ENCODE peak calls at places on chromosomes 4 and X, in eight cellular contexts. One of them, this sample, is unnamed.

GRCh38 chr4:82839624-82840023 is 41.0 kb upstream of the SCD5 start:
- DNase-seq in tibial artery: no peak
- DNase-seq in lung: no peak
- DNase-seq in A549: no peak
- DNase-seq in esophagus squamous epithelium: no peak
- DNase-seq in left ventricle myocardium inferior: no peak
- DNase-seq in foreskin keratinocyte: no peak
- DNase-seq in right lobe of liver: no peak
- DNase-seq in this sample: no peak

GRCh38 chrX:80876877-80877276 is 67.2 kb upstream of the BRWD3 start:
- DNase-seq in tibial artery: no peak
- DNase-seq in lung: no peak
- DNase-seq in A549: peak; percentile 45
- DNase-seq in esophagus squamous epithelium: no peak
- DNase-seq in left ventricle myocardium inferior: no peak
- DNase-seq in foreskin keratinocyte: peak; percentile 0
- DNase-seq in right lobe of liver: no peak
- DNase-seq in this sample: peak; percentile 0

GRCh38 chrX:44953734-44954502 is 80.9 kb downstream of the KDM6A start:
- DNase-seq in tibial artery: no peak
- DNase-seq in lung: peak; percentile 35
- DNase-seq in A549: no peak
- DNase-seq in esophagus squamous epithelium: no peak
- DNase-seq in left ventricle myocardium inferior: no peak
- DNase-seq in foreskin keratinocyte: no peak
- DNase-seq in right lobe of liver: no peak
- DNase-seq in this sample: no peak

GRCh38 chrX:38347136-38347535 is 5.3 kb upstream of the OTC start:
- DNase-seq in tibial artery: no peak
- DNase-seq in lung: no peak
- DNase-seq in A549: peak; percentile 26
- DNase-seq in esophagus squamous epithelium: no peak
- DNase-seq in left ventricle myocardium inferior: no peak
- DNase-seq in foreskin keratinocyte: peak; percentile 36
- DNase-seq in right lobe of liver: no peak
- DNase-seq in this sample: no peak

GRCh38 chr4:2939383-2940243 is 23.6 kb downstream of the NOP14 start:
- DNase-seq in tibial artery: peak; percentile 54
- DNase-seq in lung: peak; percentile 26
- DNase-seq in A549: no peak
- DNase-seq in esophagus squamous epithelium: no peak
- DNase-seq in left ventricle myocardium inferior: peak; percentile 2
- DNase-seq in foreskin keratinocyte: no peak
- DNase-seq in right lobe of liver: peak; percentile 43
- DNase-seq in this sample: no peak

GRCh38 chr4:56803473-56803872 is 18.0 kb downstream of the SPINK2 start:
- DNase-seq in tibial artery: no peak
- DNase-seq in lung: no peak
- DNase-seq in A549: no peak
- DNase-seq in esophagus squamous epithelium: no peak
- DNase-seq in left ventricle myocardium inferior: no peak
- DNase-seq in foreskin keratinocyte: peak; percentile 18
- DNase-seq in right lobe of liver: no peak
- DNase-seq in this sample: no peak

GRCh38 chr4:140296335-140296753 is 77.1 kb upstream of the SCOC start:
- DNase-seq in tibial artery: peak; percentile 87
- DNase-seq in lung: peak; percentile 32
- DNase-seq in A549: peak; percentile 17
- DNase-seq in esophagus squamous epithelium: peak; percentile 2
- DNase-seq in left ventricle myocardium inferior: peak; percentile 51
- DNase-seq in foreskin keratinocyte: peak; percentile 42
- DNase-seq in right lobe of liver: no peak
- DNase-seq in this sample: peak; percentile 42

GRCh38 chr4:42915484-42915883 is 23.0 kb downstream of the GRXCR1 start:
- DNase-seq in tibial artery: no peak
- DNase-seq in lung: no peak
- DNase-seq in A549: no peak
- DNase-seq in esophagus squamous epithelium: no peak
- DNase-seq in left ventricle myocardium inferior: no peak
- DNase-seq in foreskin keratinocyte: peak; percentile 62
- DNase-seq in right lobe of liver: no peak
- DNase-seq in this sample: peak; percentile 79

GRCh38 chr4:67575889-67576329 is 17.4 kb downstream of the STAP1 start:
- DNase-seq in tibial artery: no peak
- DNase-seq in lung: no peak
- DNase-seq in A549: no peak
- DNase-seq in esophagus squamous epithelium: no peak
- DNase-seq in left ventricle myocardium inferior: no peak
- DNase-seq in foreskin keratinocyte: no peak
- DNase-seq in right lobe of liver: no peak
- DNase-seq in this sample: no peak
- H3K27ac ChIP-seq in tibial artery: no peak overlapping the region
- H3K27ac ChIP-seq in lung: no peak overlapping the region
- H3K27ac ChIP-seq in A549: no peak overlapping the region
- H3K27ac ChIP-seq in esophagus squamous epithelium: no peak overlapping the region
- H3K27ac ChIP-seq in left ventricle myocardium inferior: no peak overlapping the region
- H3K27ac ChIP-seq in foreskin keratinocyte: no peak overlapping the region
- H3K27ac ChIP-seq in right lobe of liver: no peak overlapping the region
- H3K27ac ChIP-seq in this sample: no peak overlapping the region

GRCh38 chr4:7973545-7973981 is 33.9 kb upstream of the AFAP1 start:
- DNase-seq in tibial artery: no peak
- DNase-seq in lung: no peak
- DNase-seq in A549: no peak
- DNase-seq in esophagus squamous epithelium: no peak
- DNase-seq in left ventricle myocardium inferior: no peak
- DNase-seq in foreskin keratinocyte: peak; percentile 88
- DNase-seq in right lobe of liver: no peak
- DNase-seq in this sample: peak; percentile 51

GRCh38 chr4:7978489-7978888 is 38.8 kb upstream of the AFAP1 start:
- DNase-seq in tibial artery: no peak
- DNase-seq in lung: no peak
- DNase-seq in A549: no peak
- DNase-seq in esophagus squamous epithelium: no peak
- DNase-seq in left ventricle myocardium inferior: no peak
- DNase-seq in foreskin keratinocyte: peak; percentile 73
- DNase-seq in right lobe of liver: no peak
- DNase-seq in this sample: peak; percentile 72

GRCh38 chr4:7974425-7974824 is 34.8 kb upstream of the AFAP1 start:
- DNase-seq in tibial artery: no peak
- DNase-seq in lung: no peak
- DNase-seq in A549: no peak
- DNase-seq in esophagus squamous epithelium: no peak
- DNase-seq in left ventricle myocardium inferior: no peak
- DNase-seq in foreskin keratinocyte: no peak
- DNase-seq in right lobe of liver: no peak
- DNase-seq in this sample: no peak

GRCh38 chr4:7976634-7977033 is 37.0 kb upstream of the AFAP1 start:
- DNase-seq in tibial artery: no peak
- DNase-seq in lung: no peak
- DNase-seq in A549: no peak
- DNase-seq in esophagus squamous epithelium: no peak
- DNase-seq in left ventricle myocardium inferior: no peak
- DNase-seq in foreskin keratinocyte: no peak
- DNase-seq in right lobe of liver: no peak
- DNase-seq in this sample: no peak

DNA sequence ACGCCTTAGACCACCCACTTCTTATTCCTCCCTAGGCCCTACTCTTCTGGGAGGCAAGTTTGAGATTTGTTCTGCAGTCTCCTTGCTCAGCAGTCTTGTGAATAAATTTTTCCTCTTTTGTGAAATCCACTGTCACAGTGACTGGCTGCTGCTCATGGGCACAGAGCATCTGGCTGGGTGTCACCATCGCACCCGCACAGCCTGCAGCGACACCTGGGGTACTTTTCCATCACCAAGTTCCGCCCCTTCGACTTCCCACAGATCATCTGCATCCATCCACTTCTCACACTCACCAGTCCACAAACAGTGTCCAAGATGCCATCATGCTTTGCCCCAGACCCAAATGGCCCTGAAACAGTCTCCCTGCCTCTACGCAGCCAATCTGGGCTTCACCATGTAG is 36.4 kb upstream of the AFAP1 start:
- DNase-seq in tibial artery: no peak
- DNase-seq in lung: no peak
- DNase-seq in A549: no peak
- DNase-seq in esophagus squamous epithelium: no peak
- DNase-seq in left ventricle myocardium inferior: no peak
- DNase-seq in foreskin keratinocyte: no peak
- DNase-seq in right lobe of liver: no peak
- DNase-seq in this sample: no peak
- TF ChIP-seq CTCF in tibial artery: no peak
- TF ChIP-seq CTCF in lung: no peak
- TF ChIP-seq CTCF in A549: no peak
- TF ChIP-seq CTCF in esophagus squamous epithelium: no peak
- TF ChIP-seq CTCF in left ventricle myocardium inferior: no peak
- TF ChIP-seq CTCF in foreskin keratinocyte: no peak
- TF ChIP-seq CTCF in right lobe of liver: no peak
- TF ChIP-seq CTCF in this sample: no peak

GRCh38 chr4:38099908-38100407 is 139.8 kb downstream of the PTTG2 start:
- DNase-seq in tibial artery: no peak
- DNase-seq in lung: no peak
- DNase-seq in A549: no peak
- DNase-seq in esophagus squamous epithelium: no peak
- DNase-seq in left ventricle myocardium inferior: no peak
- DNase-seq in foreskin keratinocyte: peak; percentile 98
- DNase-seq in right lobe of liver: no peak
- DNase-seq in this sample: peak; percentile 45
- H3K27ac ChIP-seq in tibial artery: peak overlapping the region; percentile 51
- H3K27ac ChIP-seq in lung: no peak overlapping the region
- H3K27ac ChIP-seq in A549: no peak overlapping the region
- H3K27ac ChIP-seq in esophagus squamous epithelium: peak overlapping the region; percentile 18
- H3K27ac ChIP-seq in left ventricle myocardium inferior: peak overlapping the region; percentile 25
- H3K27ac ChIP-seq in foreskin keratinocyte: peak overlapping the region; percentile 99
- H3K27ac ChIP-seq in right lobe of liver: no peak overlapping the region
- H3K27ac ChIP-seq in this sample: peak overlapping the region; percentile 92

DNA sequence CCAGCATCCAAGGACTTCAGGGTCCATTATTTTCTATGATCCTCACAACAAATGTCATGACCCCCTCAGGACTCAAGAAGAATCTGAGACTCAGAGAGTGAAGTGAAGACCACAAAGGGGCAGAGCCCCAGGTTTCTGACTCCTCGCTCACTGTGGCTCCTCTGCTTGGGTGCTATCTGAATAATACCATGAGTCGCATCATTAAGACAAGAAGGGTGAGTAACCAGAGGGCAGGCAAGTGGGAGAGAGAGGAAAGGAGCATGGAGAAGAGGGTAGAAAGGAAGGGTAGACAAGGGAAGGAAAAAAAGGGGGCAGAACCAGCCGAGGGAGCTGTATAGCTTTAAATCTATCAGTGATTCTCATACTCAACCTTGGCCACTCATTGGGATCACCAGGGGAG is 15.5 kb upstream of the HSD17B10 start:
- DNase-seq in tibial artery: no peak
- DNase-seq in lung: no peak
- DNase-seq in A549: no peak
- DNase-seq in esophagus squamous epithelium: no peak
- DNase-seq in left ventricle myocardium inferior: no peak
- DNase-seq in foreskin keratinocyte: peak; percentile 4
- DNase-seq in right lobe of liver: no peak
- DNase-seq in this sample: no peak
- TF ChIP-seq CTCF in tibial artery: no peak
- TF ChIP-seq CTCF in lung: no peak
- TF ChIP-seq CTCF in A549: no peak
- TF ChIP-seq CTCF in esophagus squamous epithelium: no peak
- TF ChIP-seq CTCF in left ventricle myocardium inferior: no peak
- TF ChIP-seq CTCF in foreskin keratinocyte: no peak
- TF ChIP-seq CTCF in right lobe of liver: no peak
- TF ChIP-seq CTCF in this sample: no peak

DNA sequence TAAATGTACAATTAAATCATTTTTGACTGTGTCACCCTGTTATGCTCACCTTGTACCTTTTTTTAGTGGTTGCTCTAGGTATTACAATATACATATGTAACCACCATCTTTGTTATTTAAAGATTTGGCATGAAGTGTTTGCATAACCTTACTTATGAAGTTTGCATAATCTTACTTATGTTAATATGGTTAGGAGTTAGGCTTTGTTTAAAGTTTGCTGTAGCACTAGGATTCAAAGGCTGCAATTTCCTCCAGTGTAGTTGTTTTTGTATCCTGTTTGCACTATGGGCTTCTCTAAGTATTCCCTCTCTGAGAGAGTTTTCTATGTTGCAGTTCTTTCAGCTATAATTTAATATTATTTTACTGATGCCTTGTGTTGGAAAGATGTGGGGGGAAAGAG is 15.0 kb upstream of the GSPT2 start:
- DNase-seq in tibial artery: no peak
- DNase-seq in lung: no peak
- DNase-seq in A549: no peak
- DNase-seq in esophagus squamous epithelium: no peak
- DNase-seq in left ventricle myocardium inferior: no peak
- DNase-seq in foreskin keratinocyte: no peak
- DNase-seq in right lobe of liver: no peak
- DNase-seq in this sample: no peak
- H3K27ac ChIP-seq in tibial artery: no peak overlapping the region
- H3K27ac ChIP-seq in lung: no peak overlapping the region
- H3K27ac ChIP-seq in A549: no peak overlapping the region
- H3K27ac ChIP-seq in esophagus squamous epithelium: no peak overlapping the region
- H3K27ac ChIP-seq in left ventricle myocardium inferior: no peak overlapping the region
- H3K27ac ChIP-seq in foreskin keratinocyte: no peak overlapping the region
- H3K27ac ChIP-seq in right lobe of liver: no peak overlapping the region
- H3K27ac ChIP-seq in this sample: no peak overlapping the region

GRCh38 chr4:47494124-47494430 is 9.0 kb downstream of the ATP10D start:
- DNase-seq in tibial artery: no peak
- DNase-seq in lung: no peak
- DNase-seq in A549: no peak
- DNase-seq in esophagus squamous epithelium: no peak
- DNase-seq in left ventricle myocardium inferior: no peak
- DNase-seq in foreskin keratinocyte: no peak
- DNase-seq in right lobe of liver: no peak
- DNase-seq in this sample: no peak
- TF ChIP-seq CTCF in tibial artery: no peak
- TF ChIP-seq CTCF in lung: no peak
- TF ChIP-seq CTCF in A549: no peak
- TF ChIP-seq CTCF in esophagus squamous epithelium: no peak
- TF ChIP-seq CTCF in left ventricle myocardium inferior: no peak
- TF ChIP-seq CTCF in foreskin keratinocyte: no peak
- TF ChIP-seq CTCF in right lobe of liver: no peak
- TF ChIP-seq CTCF in this sample: no peak

GRCh38 chr4:70734971-70735370 is 13.2 kb downstream of the RUFY3 start:
- DNase-seq in tibial artery: no peak
- DNase-seq in lung: no peak
- DNase-seq in A549: no peak
- DNase-seq in esophagus squamous epithelium: no peak
- DNase-seq in left ventricle myocardium inferior: no peak
- DNase-seq in foreskin keratinocyte: no peak
- DNase-seq in right lobe of liver: no peak
- DNase-seq in this sample: no peak
- H3K27ac ChIP-seq in tibial artery: peak overlapping the region; percentile 55
- H3K27ac ChIP-seq in lung: peak overlapping the region; percentile 16
- H3K27ac ChIP-seq in A549: peak overlapping the region; percentile 78
- H3K27ac ChIP-seq in esophagus squamous epithelium: peak overlapping the region; percentile 89
- H3K27ac ChIP-seq in left ventricle myocardium inferior: peak overlapping the region; percentile 73
- H3K27ac ChIP-seq in foreskin keratinocyte: peak overlapping the region; percentile 73
- H3K27ac ChIP-seq in right lobe of liver: peak overlapping the region; percentile 83
- H3K27ac ChIP-seq in this sample: no peak overlapping the region

GRCh38 chr4:24032371-24032989 is 142.6 kb upstream of the PPARGC1A start:
- DNase-seq in tibial artery: no peak
- DNase-seq in lung: no peak
- DNase-seq in A549: peak; percentile 6
- DNase-seq in esophagus squamous epithelium: no peak
- DNase-seq in left ventricle myocardium inferior: no peak
- DNase-seq in foreskin keratinocyte: no peak
- DNase-seq in right lobe of liver: no peak
- DNase-seq in this sample: no peak
- TF ChIP-seq CTCF in tibial artery: no peak
- TF ChIP-seq CTCF in lung: no peak
- TF ChIP-seq CTCF in A549: no peak
- TF ChIP-seq CTCF in esophagus squamous epithelium: no peak
- TF ChIP-seq CTCF in left ventricle myocardium inferior: peak; percentile 57
- TF ChIP-seq CTCF in foreskin keratinocyte: peak; percentile 45
- TF ChIP-seq CTCF in right lobe of liver: peak; percentile 28
- TF ChIP-seq CTCF in this sample: no peak

This sample was measured in RWPE1.